ENCODE peak calls at places on chromosomes 13 and 19, in eight cellular contexts. One of them, this sample, is unnamed.

GRCh38 chr13:40772765-40773473 is 1.9 kb upstream of the MRPS31 start:
- DNase-seq in EH: no peak
- DNase-seq in left lobe of liver: peak; percentile 73
- DNase-seq in occipital lobe: no peak
- DNase-seq in Peyer's patch: no peak
- DNase-seq in CD4-positive, alpha-beta T cell: no peak
- DNase-seq in left ventricle myocardium inferior: no peak
- DNase-seq in activated CD4-positive, alpha-beta T cell treated with anti-CD3 and anti-CD28 coated beads, Interleukin-2, amount 50 U/mL, for 48 hours: no peak
- DNase-seq in this sample: no peak

GRCh38 chr13:19324325-19324724 is 142.7 kb upstream of the TUBA3C start:
- DNase-seq in EH: no peak
- DNase-seq in left lobe of liver: no peak
- DNase-seq in occipital lobe: no peak
- DNase-seq in Peyer's patch: no peak
- DNase-seq in CD4-positive, alpha-beta T cell: no peak
- DNase-seq in left ventricle myocardium inferior: no peak
- DNase-seq in activated CD4-positive, alpha-beta T cell treated with anti-CD3 and anti-CD28 coated beads, Interleukin-2, amount 50 U/mL, for 48 hours: no peak
- DNase-seq in this sample: no peak

GRCh38 chr19:35117791-35118190 is 2.2 kb downstream of the FXYD3 start:
- DNase-seq in EH: no peak
- DNase-seq in left lobe of liver: no peak
- DNase-seq in occipital lobe: no peak
- DNase-seq in Peyer's patch: no peak
- DNase-seq in CD4-positive, alpha-beta T cell: no peak
- DNase-seq in left ventricle myocardium inferior: no peak
- DNase-seq in activated CD4-positive, alpha-beta T cell treated with anti-CD3 and anti-CD28 coated beads, Interleukin-2, amount 50 U/mL, for 48 hours: no peak
- DNase-seq in this sample: no peak

GRCh38 chr19:15072930-15073647 is 8.9 kb upstream of the OR1I1 start:
- DNase-seq in EH: peak; percentile 88
- DNase-seq in left lobe of liver: no peak
- DNase-seq in occipital lobe: no peak
- DNase-seq in Peyer's patch: no peak
- DNase-seq in CD4-positive, alpha-beta T cell: no peak
- DNase-seq in left ventricle myocardium inferior: no peak
- DNase-seq in activated CD4-positive, alpha-beta T cell treated with anti-CD3 and anti-CD28 coated beads, Interleukin-2, amount 50 U/mL, for 48 hours: no peak
- DNase-seq in this sample: no peak

GRCh38 chr13:30577381-30577780 is 40.3 kb upstream of the USPL1 start:
- DNase-seq in EH: peak; percentile 95
- DNase-seq in left lobe of liver: no peak
- DNase-seq in occipital lobe: no peak
- DNase-seq in Peyer's patch: no peak
- DNase-seq in CD4-positive, alpha-beta T cell: peak; percentile 35
- DNase-seq in left ventricle myocardium inferior: no peak
- DNase-seq in activated CD4-positive, alpha-beta T cell treated with anti-CD3 and anti-CD28 coated beads, Interleukin-2, amount 50 U/mL, for 48 hours: peak; percentile 61
- DNase-seq in this sample: no peak

GRCh38 chr19:33752018-33752790 is 44.5 kb upstream of the KCTD15 start:
- DNase-seq in EH: no peak
- DNase-seq in left lobe of liver: no peak
- DNase-seq in occipital lobe: no peak
- DNase-seq in Peyer's patch: no peak
- DNase-seq in CD4-positive, alpha-beta T cell: no peak
- DNase-seq in left ventricle myocardium inferior: no peak
- DNase-seq in activated CD4-positive, alpha-beta T cell treated with anti-CD3 and anti-CD28 coated beads, Interleukin-2, amount 50 U/mL, for 48 hours: no peak
- DNase-seq in this sample: no peak

GRCh38 chr13:32264407-32264806 is 50.8 kb downstream of the ZAR1L start:
- DNase-seq in EH: peak; percentile 55
- DNase-seq in left lobe of liver: no peak
- DNase-seq in occipital lobe: no peak
- DNase-seq in Peyer's patch: no peak
- DNase-seq in CD4-positive, alpha-beta T cell: no peak
- DNase-seq in left ventricle myocardium inferior: peak; percentile 79
- DNase-seq in activated CD4-positive, alpha-beta T cell treated with anti-CD3 and anti-CD28 coated beads, Interleukin-2, amount 50 U/mL, for 48 hours: no peak
- DNase-seq in this sample: no peak

GRCh38 chr13:43686557-43686956 is 100.2 kb downstream of the ENOX1 start:
- DNase-seq in EH: peak; percentile 96
- DNase-seq in left lobe of liver: no peak
- DNase-seq in occipital lobe: no peak
- DNase-seq in Peyer's patch: no peak
- DNase-seq in CD4-positive, alpha-beta T cell: no peak
- DNase-seq in left ventricle myocardium inferior: peak; percentile 64
- DNase-seq in activated CD4-positive, alpha-beta T cell treated with anti-CD3 and anti-CD28 coated beads, Interleukin-2, amount 50 U/mL, for 48 hours: no peak
- DNase-seq in this sample: no peak

GRCh38 chr13:62779146-62779545 is 1363.5 kb upstream of the PCDH20 start:
- DNase-seq in EH: no peak
- DNase-seq in left lobe of liver: no peak
- DNase-seq in occipital lobe: no peak
- DNase-seq in Peyer's patch: no peak
- DNase-seq in CD4-positive, alpha-beta T cell: no peak
- DNase-seq in left ventricle myocardium inferior: no peak
- DNase-seq in activated CD4-positive, alpha-beta T cell treated with anti-CD3 and anti-CD28 coated beads, Interleukin-2, amount 50 U/mL, for 48 hours: no peak
- DNase-seq in this sample: no peak

GRCh38 chr13:77230560-77230959 is 96.3 kb downstream of the MYCBP2 start:
- DNase-seq in EH: no peak
- DNase-seq in left lobe of liver: no peak
- DNase-seq in occipital lobe: no peak
- DNase-seq in Peyer's patch: no peak
- DNase-seq in CD4-positive, alpha-beta T cell: no peak
- DNase-seq in left ventricle myocardium inferior: no peak
- DNase-seq in activated CD4-positive, alpha-beta T cell treated with anti-CD3 and anti-CD28 coated beads, Interleukin-2, amount 50 U/mL, for 48 hours: peak; percentile 11
- DNase-seq in this sample: no peak

GRCh38 chr13:94178625-94179244 is 300.7 kb downstream of the DCT start:
- DNase-seq in EH: no peak
- DNase-seq in left lobe of liver: no peak
- DNase-seq in occipital lobe: no peak
- DNase-seq in Peyer's patch: no peak
- DNase-seq in CD4-positive, alpha-beta T cell: no peak
- DNase-seq in left ventricle myocardium inferior: no peak
- DNase-seq in activated CD4-positive, alpha-beta T cell treated with anti-CD3 and anti-CD28 coated beads, Interleukin-2, amount 50 U/mL, for 48 hours: no peak
- DNase-seq in this sample: no peak

GRCh38 chr19:38656171-38656981 is 8.9 kb downstream of the ACTN4 start:
- DNase-seq in EH: peak; percentile 69
- DNase-seq in left lobe of liver: no peak
- DNase-seq in occipital lobe: no peak
- DNase-seq in Peyer's patch: no peak
- DNase-seq in CD4-positive, alpha-beta T cell: peak; percentile 59
- DNase-seq in left ventricle myocardium inferior: no peak
- DNase-seq in activated CD4-positive, alpha-beta T cell treated with anti-CD3 and anti-CD28 coated beads, Interleukin-2, amount 50 U/mL, for 48 hours: no peak
- DNase-seq in this sample: no peak

GRCh38 chr13:79692846-79693245 is 211.9 kb downstream of the NDFIP2 start:
- DNase-seq in EH: no peak
- DNase-seq in left lobe of liver: no peak
- DNase-seq in occipital lobe: no peak
- DNase-seq in Peyer's patch: no peak
- DNase-seq in CD4-positive, alpha-beta T cell: no peak
- DNase-seq in left ventricle myocardium inferior: no peak
- DNase-seq in activated CD4-positive, alpha-beta T cell treated with anti-CD3 and anti-CD28 coated beads, Interleukin-2, amount 50 U/mL, for 48 hours: no peak
- DNase-seq in this sample: no peak

GRCh38 chr19:29743681-29744080 is 28.6 kb upstream of the C19orf12 start:
- DNase-seq in EH: no peak
- DNase-seq in left lobe of liver: no peak
- DNase-seq in occipital lobe: no peak
- DNase-seq in Peyer's patch: no peak
- DNase-seq in CD4-positive, alpha-beta T cell: no peak
- DNase-seq in left ventricle myocardium inferior: no peak
- DNase-seq in activated CD4-positive, alpha-beta T cell treated with anti-CD3 and anti-CD28 coated beads, Interleukin-2, amount 50 U/mL, for 48 hours: no peak
- DNase-seq in this sample: no peak

GRCh38 chr19:43439183-43440063 is 24.7 kb downstream of the TEX101 start:
- DNase-seq in EH: peak; percentile 55
- DNase-seq in left lobe of liver: no peak
- DNase-seq in occipital lobe: no peak
- DNase-seq in Peyer's patch: no peak
- DNase-seq in CD4-positive, alpha-beta T cell: peak; percentile 65
- DNase-seq in left ventricle myocardium inferior: no peak
- DNase-seq in activated CD4-positive, alpha-beta T cell treated with anti-CD3 and anti-CD28 coated beads, Interleukin-2, amount 50 U/mL, for 48 hours: no peak
- DNase-seq in this sample: no peak

GRCh38 chr19:54035215-54036178 is 28.2 kb downstream of the VSTM1 start:
- DNase-seq in EH: peak; percentile 94
- DNase-seq in left lobe of liver: no peak
- DNase-seq in occipital lobe: peak; percentile 65
- DNase-seq in Peyer's patch: no peak
- DNase-seq in CD4-positive, alpha-beta T cell: no peak
- DNase-seq in left ventricle myocardium inferior: no peak
- DNase-seq in activated CD4-positive, alpha-beta T cell treated with anti-CD3 and anti-CD28 coated beads, Interleukin-2, amount 50 U/mL, for 48 hours: no peak
- DNase-seq in this sample: no peak

GRCh38 chr19:43675269-43675879 is 5.4 kb upstream of the PLAUR start:
- DNase-seq in EH: peak; percentile 43
- DNase-seq in left lobe of liver: no peak
- DNase-seq in occipital lobe: no peak
- DNase-seq in Peyer's patch: peak; percentile 83
- DNase-seq in CD4-positive, alpha-beta T cell: no peak
- DNase-seq in left ventricle myocardium inferior: no peak
- DNase-seq in activated CD4-positive, alpha-beta T cell treated with anti-CD3 and anti-CD28 coated beads, Interleukin-2, amount 50 U/mL, for 48 hours: no peak
- DNase-seq in this sample: no peak

GRCh38 chr19:42110658-42111057 is 21.6 kb downstream of the POU2F2 start:
- DNase-seq in EH: no peak
- DNase-seq in left lobe of liver: no peak
- DNase-seq in occipital lobe: no peak
- DNase-seq in Peyer's patch: no peak
- DNase-seq in CD4-positive, alpha-beta T cell: no peak
- DNase-seq in left ventricle myocardium inferior: no peak
- DNase-seq in activated CD4-positive, alpha-beta T cell treated with anti-CD3 and anti-CD28 coated beads, Interleukin-2, amount 50 U/mL, for 48 hours: no peak
- DNase-seq in this sample: no peak

GRCh38 chr13:114140909-114141255 is 8.5 kb upstream of the RASA3 start:
- DNase-seq in EH: no peak
- DNase-seq in left lobe of liver: no peak
- DNase-seq in occipital lobe: no peak
- DNase-seq in Peyer's patch: peak; percentile 41
- DNase-seq in CD4-positive, alpha-beta T cell: peak; percentile 49
- DNase-seq in left ventricle myocardium inferior: no peak
- DNase-seq in activated CD4-positive, alpha-beta T cell treated with anti-CD3 and anti-CD28 coated beads, Interleukin-2, amount 50 U/mL, for 48 hours: peak; percentile 42
- DNase-seq in this sample: no peak

This sample was measured in hypothalamus.